ENCODE peak calls at places on chromosomes 6 and 20, in seven cellular contexts. R is DND-41, V is A549, S is astrocyte of the cerebellum, M is WERI-Rb-1, H is mesothelial cell of epicardium, L is cardiac muscle cell. J is an unnamed sample.
A peak's percentile ranks its signal among the peaks of the same experiment; 100 is the strongest.

GRCh38 chr6:31761343-31761742 is 1.1 kb upstream of the SAPCD1 start:
- DNase-seq in R (no peak), V (no peak), S (no peak), M (no peak), H (no peak), L (no peak), J (no peak)

GRCh38 chr6:99611148-99611547 is 4.5 kb downstream of the PRDM13 start:
- DNase-seq in R (peak; percentile 35), V (no peak), S (no peak), M (no peak), H (no peak), L (no peak), J (peak; percentile 79)

GRCh38 chr6:27503436-27504030 is 30.6 kb upstream of the ZNF184 start:
- DNase-seq in R (peak; percentile 79), V (no peak), S (peak; percentile 57), M (peak; percentile 84), H (peak; percentile 85), L (peak; percentile 78), J (peak; percentile 43)

GRCh38 chr6:17015551-17016381 is 86.1 kb upstream of the STMND1 start:
- DNase-seq in R (no peak), V (no peak), S (no peak), M (no peak), H (no peak), L (peak; percentile 68), J (no peak)

GRCh38 chr6:106216527-106216926 is 109.0 kb downstream of the ATG5 start:
- DNase-seq in R (no peak), V (no peak), S (no peak), M (no peak), H (no peak), L (peak; percentile 56), J (no peak)

GRCh38 chr6:132961122-132961521 is 146.8 kb downstream of the RPS12 start:
- DNase-seq in R (no peak), V (no peak), S (peak; percentile 51), M (no peak), H (no peak), L (peak; percentile 64), J (no peak)

GRCh38 chr6:4712291-4712690 is 63.9 kb upstream of the CDYL start:
- DNase-seq in R (no peak), V (no peak), S (no peak), M (no peak), H (no peak), L (no peak), J (no peak)

GRCh38 chr20:45246109-45246508 is 8.3 kb downstream of the SLPI start:
- DNase-seq in R (no peak), V (no peak), S (no peak), M (no peak), H (no peak), L (no peak), J (no peak)

GRCh38 chr20:63289311-63290135 is 3.5 kb upstream of the COL20A1 start:
- DNase-seq in R (no peak), V (no peak), S (no peak), M (no peak), H (no peak), L (no peak), J (no peak)

GRCh38 chr20:3687655-3688054 is 5.8 kb upstream of the ADAM33 start:
- DNase-seq in R (no peak), V (peak; percentile 67), S (no peak), M (no peak), H (no peak), L (peak; percentile 76), J (no peak)

GRCh38 chr6:168007592-168008338 is 10.3 kb downstream of the KIF25 start:
- DNase-seq in R (no peak), V (peak; percentile 18), S (peak; percentile 100), M (no peak), H (no peak), L (peak; percentile 99), J (no peak)

GRCh38 chr6:149033454-149034241 is 283.9 kb upstream of the TAB2 start:
- DNase-seq in R (no peak), V (no peak), S (no peak), M (no peak), H (no peak), L (no peak), J (peak; percentile 49)

GRCh38 chr6:75206338-75207210 is 721 bp upstream of the COL12A1 start:
- DNase-seq in R (no peak), V (no peak), S (no peak), M (peak; percentile 16), H (no peak), L (peak; percentile 64), J (peak; percentile 25)

GRCh38 chr20:32908334-32909292 is 49.9 kb downstream of the EFCAB8 start:
- DNase-seq in R (no peak), V (no peak), S (no peak), M (no peak), H (no peak), L (no peak), J (no peak)

GRCh38 chr20:17633850-17634500 is 48.1 kb downstream of the RRBP1 start:
- DNase-seq in R (no peak), V (no peak), S (no peak), M (no peak), H (no peak), L (no peak), J (no peak)

GRCh38 chr6:147135211-147135672 is 69.0 kb upstream of the STXBP5 start:
- DNase-seq in R (no peak), V (peak; percentile 4), S (no peak), M (no peak), H (no peak), L (peak; percentile 98), J (no peak)

GRCh38 chr6:126293891-126294524 is 45.9 kb upstream of the CENPW start:
- DNase-seq in R (no peak), V (no peak), S (no peak), M (no peak), H (no peak), L (no peak), J (no peak)
- TF ChIP-seq CTCF in R (no peak), V (no peak), S (no peak), M (no peak), H (no peak), L (no peak), J (no peak)

DNA sequence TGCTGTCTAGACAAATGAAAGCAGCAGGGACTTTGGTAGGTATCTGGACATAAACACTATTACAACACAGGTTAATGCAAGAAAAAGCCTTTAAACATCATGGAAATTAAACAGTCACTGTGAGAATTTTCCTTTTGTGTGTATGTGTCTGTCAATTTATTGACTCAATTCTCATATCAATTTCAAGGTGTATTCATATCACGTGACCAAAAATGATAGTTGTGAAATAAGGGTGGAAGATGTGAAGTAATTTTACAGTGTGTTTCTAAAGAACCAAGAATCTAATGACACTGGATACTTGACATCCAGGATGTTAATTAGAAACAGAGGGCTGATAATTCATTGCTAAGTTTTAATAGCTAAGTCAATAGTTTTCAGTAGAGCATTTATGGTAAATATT is 244.0 kb downstream of the TMEM242 start:
- DNase-seq in R (no peak), V (no peak), S (no peak), M (no peak), H (no peak), L (no peak), J (no peak)
- TF ChIP-seq CTCF in R (no peak), V (no peak), S (no peak), M (no peak), H (no peak), L (no peak), J (no peak)

GRCh38 chr20:1390552-1391403 is 2.1 kb downstream of the FKBP1A start:
- DNase-seq in R (no peak), V (no peak), S (no peak), M (no peak), H (no peak), L (no peak), J (no peak)

GRCh38 chr20:1392443-1392692 is 486 bp downstream of the FKBP1A start:
- DNase-seq in R (no peak), V (no peak), S (no peak), M (no peak), H (no peak), L (no peak), J (no peak)

GRCh38 chr20:1391640-1392442 is 1.0 kb downstream of the FKBP1A start:
- DNase-seq in R (peak; percentile 39), V (no peak), S (no peak), M (no peak), H (no peak), L (peak; percentile 69), J (no peak)

GRCh38 chr20:1393507-1393882 is 641 bp upstream of the FKBP1A start:
- DNase-seq in R (no peak), V (no peak), S (no peak), M (no peak), H (no peak), L (no peak), J (no peak)

DNA sequence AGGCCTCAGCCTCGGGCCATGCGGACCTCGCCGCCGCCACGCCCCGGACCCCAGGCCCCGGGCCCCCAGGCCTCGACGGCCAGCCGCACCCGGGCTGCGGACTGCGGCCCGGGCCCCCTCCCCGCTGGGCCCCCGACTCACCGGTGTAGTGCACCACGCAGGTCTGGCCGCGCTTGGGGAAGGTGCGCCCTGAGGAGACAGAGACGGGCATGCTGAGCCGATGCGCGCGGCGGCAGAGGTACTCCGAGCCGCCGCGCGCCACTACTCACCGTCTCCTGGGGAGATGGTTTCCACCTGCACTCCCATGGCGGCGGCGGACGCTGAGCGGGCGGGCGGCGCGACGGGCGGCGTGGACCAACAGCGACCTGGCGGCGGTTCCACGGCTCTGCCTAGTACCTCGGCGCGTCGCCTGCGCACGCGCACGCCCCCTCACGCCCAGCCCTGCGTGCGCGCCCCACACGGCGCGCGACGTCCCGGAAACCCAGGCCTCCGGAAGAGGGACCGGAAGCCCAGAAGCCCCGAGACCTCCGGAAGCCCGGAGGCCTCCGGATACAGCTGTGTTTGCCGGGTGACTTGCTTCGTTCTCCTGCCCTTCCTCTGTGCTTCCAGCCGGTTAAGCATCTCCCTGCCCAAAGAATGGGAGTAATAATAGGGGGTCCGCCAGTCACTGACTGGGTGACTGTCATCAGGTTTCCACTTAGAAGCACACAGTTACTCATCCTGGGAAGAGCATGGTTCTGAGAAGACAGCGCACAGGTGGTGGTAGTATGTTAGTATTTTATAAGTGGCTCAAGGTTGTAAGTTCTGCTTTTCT is at the start of gene FKBP1A:
- DNase-seq in R (peak; percentile 95), V (peak; percentile 91), S (no peak), M (peak; percentile 89), H (peak; percentile 86), L (peak; percentile 94), J (peak; percentile 93)
- TF ChIP-seq CTCF in R (no peak), V (no peak), S (no peak), M (no peak), H (no peak), L (no peak), J (no peak)

DNA sequence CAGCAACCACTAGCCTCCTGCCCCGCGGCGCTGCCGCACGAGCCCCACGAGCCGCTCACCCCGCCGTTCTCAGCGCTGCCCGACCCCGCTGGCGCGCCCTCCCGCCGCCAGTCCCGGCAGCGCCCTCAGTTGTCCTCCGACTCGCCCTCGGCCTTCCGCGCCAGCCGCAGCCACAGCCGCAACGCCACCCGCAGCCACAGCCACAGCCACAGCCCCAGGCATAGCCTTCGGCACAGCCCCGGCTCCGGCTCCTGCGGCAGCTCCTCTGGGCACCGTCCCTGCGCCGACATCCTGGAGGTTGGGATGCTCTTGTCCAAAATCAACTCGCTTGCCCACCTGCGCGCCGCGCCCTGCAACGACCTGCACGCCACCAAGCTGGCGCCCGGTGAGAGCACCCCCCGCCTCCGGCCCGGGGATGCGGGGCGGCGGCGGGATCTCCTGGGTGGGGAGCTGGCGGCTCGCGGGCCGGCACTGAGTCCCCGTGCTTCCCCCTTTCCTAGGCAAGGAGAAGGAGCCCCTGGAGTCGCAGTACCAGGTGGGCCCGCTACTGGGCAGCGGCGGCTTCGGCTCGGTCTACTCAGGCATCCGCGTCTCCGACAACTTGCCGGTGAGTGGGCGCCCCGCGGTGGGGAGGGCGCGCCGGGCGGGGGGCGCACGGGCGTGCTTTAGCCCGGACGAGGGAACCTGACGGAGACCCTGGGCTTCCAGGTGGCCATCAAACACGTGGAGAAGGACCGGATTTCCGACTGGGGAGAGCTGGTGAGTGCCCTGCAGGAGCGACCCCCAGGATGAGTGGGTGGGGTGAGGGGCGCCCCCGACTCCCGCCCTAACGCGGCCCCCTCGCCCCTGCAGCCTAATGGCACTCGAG is 555 bp downstream of the PIM1 start:
- DNase-seq in R (peak; percentile 65), V (peak; percentile 42), S (no peak), M (peak; percentile 82), H (peak; percentile 72), L (peak; percentile 60), J (peak; percentile 47)
- TF ChIP-seq CTCF in R (peak; percentile 25), V (peak; percentile 3), S (peak; percentile 25), M (peak; percentile 39), H (peak; percentile 68), L (peak; percentile 17), J (peak; percentile 12)